ENCODE peak calls at places on chromosome 18, in eight cellular contexts. X is AG09309, U is fibroblast of lung, Q is choroid plexus epithelial cell, P is AG04450, N is mammary epithelial cell, A is neural crest cell, D is tibial artery. I is an unnamed sample.

GRCh38 chr18:57425096-57425495 is 10.1 kb upstream of the ONECUT2 start:
- DNase-seq in X (no peak), U (no peak), Q (no peak), P (no peak), N (no peak), A (no peak), D (no peak), I (no peak)

GRCh38 chr18:79609841-79610281 is 69.7 kb upstream of the CTDP1 start:
- DNase-seq in X (no peak), U (no peak), Q (no peak), P (no peak), N (no peak), A (no peak), D (no peak), I (no peak)

GRCh38 chr18:26865557-26865956 is at the start of gene AQP4:
- DNase-seq in X (no peak), U (peak), Q (no peak), P (no peak), N (no peak), A (no peak), D (no peak), I (no peak)

GRCh38 chr18:55795101-55795669 is 207.2 kb upstream of the TCF4 start:
- DNase-seq in X (no peak), U (no peak), Q (peak), P (no peak), N (no peak), A (no peak), D (no peak), I (no peak)

GRCh38 chr18:79945118-79946042 is 6.1 kb downstream of the SLC66A2 start:
- DNase-seq in X (no peak), U (no peak), Q (no peak), P (no peak), N (no peak), A (no peak), D (no peak), I (no peak)

GRCh38 chr18:45923138-45923537 is 44.0 kb downstream of the EPG5 start:
- DNase-seq in X (no peak), U (no peak), Q (no peak), P (no peak), N (no peak), A (no peak), D (no peak), I (no peak)

GRCh38 chr18:55579888-55580287 is 8.1 kb downstream of the TCF4 start:
- DNase-seq in X (no peak), U (no peak), Q (peak), P (no peak), N (no peak), A (no peak), D (no peak), I (no peak)

GRCh38 chr18:21769206-21769605 is 28.6 kb downstream of the MIB1 start:
- DNase-seq in X (no peak), U (peak), Q (no peak), P (no peak), N (no peak), A (no peak), D (no peak), I (no peak)

GRCh38 chr18:11165138-11165537 is 15.8 kb upstream of the PIEZO2 start:
- DNase-seq in X (no peak), U (no peak), Q (no peak), P (no peak), N (no peak), A (no peak), D (no peak), I (no peak)

GRCh38 chr18:31429623-31430022 is 17.9 kb upstream of the DSG3 start:
- DNase-seq in X (no peak), U (no peak), Q (no peak), P (no peak), N (peak), A (no peak), D (no peak), I (no peak)

GRCh38 chr18:79515944-79516351 is 120.2 kb downstream of the NFATC1 start:
- DNase-seq in X (no peak), U (no peak), Q (peak), P (no peak), N (no peak), A (no peak), D (no peak), I (no peak)

GRCh38 chr18:50453014-50453680 is 78.3 kb downstream of the SKA1 start:
- DNase-seq in X (no peak), U (no peak), Q (no peak), P (no peak), N (peak), A (no peak), D (no peak), I (no peak)

GRCh38 chr18:50457639-50458038 is 82.8 kb downstream of the SKA1 start:
- DNase-seq in X (no peak), U (no peak), Q (no peak), P (no peak), N (no peak), A (no peak), D (no peak), I (no peak)

GRCh38 chr18:50456285-50456684 is 81.4 kb downstream of the SKA1 start:
- DNase-seq in X (no peak), U (no peak), Q (no peak), P (no peak), N (no peak), A (no peak), D (no peak), I (no peak)

GRCh38 chr18:50453732-50454131 is 78.9 kb downstream of the SKA1 start:
- DNase-seq in X (no peak), U (no peak), Q (no peak), P (no peak), N (no peak), A (no peak), D (no peak), I (no peak)

DNA sequence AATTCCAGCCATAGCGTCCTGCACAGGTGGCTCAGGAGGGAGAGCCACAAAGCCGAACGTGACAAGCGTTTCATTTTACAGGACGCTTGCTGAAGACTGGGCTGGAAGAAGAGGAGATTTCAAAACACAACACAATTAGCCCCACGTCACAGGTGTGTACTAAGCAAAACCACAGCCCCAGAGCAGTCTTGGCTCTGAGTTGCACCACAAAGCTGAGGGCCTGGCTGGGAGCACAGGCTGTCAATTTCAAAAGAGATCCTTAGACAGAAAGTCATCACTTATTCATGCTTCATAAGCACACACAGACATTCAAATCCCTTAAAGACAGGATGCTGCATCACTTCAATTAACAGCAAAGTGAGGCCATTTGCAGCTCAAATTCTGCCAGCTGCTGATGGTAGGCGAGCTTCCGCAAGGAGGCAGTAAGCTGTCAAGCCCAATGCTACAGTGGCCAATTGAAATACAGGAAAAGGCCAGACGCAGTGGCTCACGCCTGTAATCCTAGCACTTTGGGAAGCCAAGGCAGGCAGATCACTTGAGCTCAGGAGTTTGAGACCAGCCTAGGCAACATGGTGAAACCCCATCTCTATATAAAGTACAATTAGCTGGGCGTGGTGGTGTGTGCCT is 79.6 kb downstream of the SKA1 start:
- DNase-seq in X (no peak), U (no peak), Q (no peak), P (no peak), N (peak), A (no peak), D (no peak), I (no peak)
- TF ChIP-seq CTCF in X (no peak), U (no peak), Q (no peak), P (no peak), N (no peak), A (no peak), D (no peak), I (no peak)

DNA sequence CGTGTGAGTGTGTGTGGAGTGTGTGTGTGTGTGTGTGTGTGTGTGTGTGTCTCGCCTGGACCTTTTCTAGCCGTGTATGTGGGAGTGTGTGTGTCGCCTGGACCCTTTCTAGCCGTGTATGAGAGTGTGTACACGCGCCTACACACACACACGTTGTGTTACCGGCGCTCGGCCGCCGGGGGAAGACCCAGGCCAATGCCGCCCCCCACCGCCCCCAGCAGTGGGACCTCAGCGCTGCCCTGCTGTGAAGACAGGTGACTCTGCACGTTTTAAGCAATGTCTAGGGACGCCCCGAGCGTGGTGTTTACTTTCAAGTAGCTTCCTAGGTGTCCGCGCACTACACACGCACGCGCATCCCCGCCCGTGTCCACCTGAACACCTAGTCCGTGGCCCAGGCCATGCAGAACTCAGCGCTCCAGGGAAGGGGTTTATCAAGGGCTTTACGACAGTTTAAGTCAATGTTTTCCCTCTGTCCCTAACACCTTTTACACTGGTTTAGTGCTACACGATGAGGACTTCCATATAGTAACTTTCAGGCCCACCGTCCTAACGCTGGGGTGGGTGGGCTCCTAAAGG is 1.2 kb upstream of the BCL2 start:
- DNase-seq in X (no peak), U (peak), Q (peak), P (no peak), N (peak), A (peak), D (peak), I (peak)
- TF ChIP-seq CTCF in X (no peak), U (no peak), Q (no peak), P (no peak), N (no peak), A (peak), D (no peak), I (peak)

GRCh38 chr18:69874058-69874457 is 73.6 kb downstream of the CD226 start:
- DNase-seq in X (no peak), U (peak), Q (peak), P (no peak), N (no peak), A (no peak), D (no peak), I (no peak)
- TF ChIP-seq CTCF in X (no peak), U (no peak), Q (no peak), P (no peak), N (no peak), A (no peak), D (no peak), I (no peak)

DNA sequence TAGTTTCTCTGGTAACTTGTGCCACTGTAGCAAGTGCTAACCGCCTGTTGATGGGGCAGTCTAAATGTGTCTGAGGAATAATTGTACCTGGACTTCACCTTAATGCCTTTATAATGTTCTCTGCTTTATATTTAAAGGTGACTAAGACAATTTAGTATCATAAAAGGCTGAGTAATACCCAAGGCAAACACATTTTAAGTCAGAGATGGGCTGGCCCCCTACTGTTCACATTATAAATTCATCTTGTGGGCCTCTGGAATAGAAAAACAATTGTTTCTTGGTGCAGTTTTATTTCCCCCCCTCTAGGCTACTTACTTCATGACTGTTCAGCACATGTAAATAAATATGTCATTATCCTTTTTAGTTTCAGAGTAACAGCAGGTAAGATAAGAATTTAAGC is 559.3 kb upstream of the PIK3C3 start:
- DNase-seq in X (no peak), U (peak), Q (peak), P (no peak), N (peak), A (no peak), D (no peak), I (no peak)
- TF ChIP-seq CTCF in X (no peak), U (peak), Q (peak), P (peak), N (peak), A (peak), D (no peak), I (no peak)

DNA sequence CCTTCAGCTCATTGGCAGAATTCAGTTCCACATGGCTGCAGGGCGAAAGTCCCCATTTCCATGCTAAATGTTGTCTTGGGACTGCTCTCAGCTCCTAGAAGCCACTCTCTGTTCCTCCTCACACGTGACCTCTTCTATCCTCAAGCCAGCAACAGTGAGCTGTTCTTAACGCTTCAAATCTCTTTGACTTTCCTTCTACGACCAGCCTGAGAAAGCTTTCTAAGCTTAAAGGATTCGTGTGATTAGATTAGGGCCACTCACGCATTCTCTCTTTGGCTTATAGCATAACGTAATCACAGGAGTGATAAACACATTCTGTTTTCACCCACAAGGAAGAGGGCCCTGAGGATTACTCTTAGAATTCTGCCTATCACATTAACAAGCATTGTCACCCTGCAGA is 29.8 kb upstream of the LAMA1 start:
- DNase-seq in X (no peak), U (no peak), Q (no peak), P (no peak), N (no peak), A (no peak), D (no peak), I (no peak)
- TF ChIP-seq CTCF in X (no peak), U (no peak), Q (no peak), P (no peak), N (no peak), A (no peak), D (no peak), I (no peak)

DNA sequence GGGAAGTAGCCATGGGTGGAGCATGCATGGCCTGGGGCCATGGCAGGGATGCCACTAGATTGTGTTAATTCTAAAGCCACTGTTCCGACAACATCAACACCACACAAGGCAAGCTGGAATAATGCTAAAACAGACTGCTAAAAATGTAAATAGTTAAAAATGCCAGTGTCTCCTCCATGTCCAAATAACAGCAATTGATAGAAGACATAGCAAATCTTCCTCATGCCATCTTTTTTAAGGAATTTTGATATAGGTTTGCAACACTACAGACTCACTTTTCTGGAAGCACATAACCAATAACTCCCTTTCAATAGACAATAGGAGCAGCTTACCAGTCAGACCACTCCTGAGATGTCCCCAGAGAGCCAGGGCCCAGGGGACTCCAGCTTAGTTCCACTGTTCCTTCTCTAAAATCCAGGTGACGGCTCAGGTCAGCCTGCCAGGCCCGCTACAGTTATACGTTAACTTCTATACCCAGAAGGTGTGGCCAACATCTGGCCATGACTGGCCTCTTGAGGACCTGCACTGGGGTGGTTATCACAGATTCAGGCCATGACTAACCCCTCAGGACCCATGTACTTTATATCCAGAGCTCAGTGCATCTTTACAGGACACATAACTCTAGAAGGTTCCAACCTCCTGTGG is 20.3 kb downstream of the TUBB6 start:
- DNase-seq in X (no peak), U (no peak), Q (no peak), P (no peak), N (no peak), A (no peak), D (no peak), I (no peak)
- TF ChIP-seq CTCF in X (no peak), U (no peak), Q (no peak), P (no peak), N (no peak), A (peak), D (no peak), I (no peak)

GRCh38 chr18:8854962-8855361 is 149.6 kb downstream of the MTCL1 start:
- DNase-seq in X (no peak), U (no peak), Q (no peak), P (no peak), N (no peak), A (no peak), D (no peak), I (no peak)
- TF ChIP-seq CTCF in X (no peak), U (no peak), Q (no peak), P (no peak), N (no peak), A (no peak), D (no peak), I (no peak)